ENCODE peak calls at places on chromosomes 16 and 17, in ten cellular contexts. V is brain microvascular endothelial cell; I is PC-3; N is breast epithelium; G is testis; J is CD8-positive, alpha-beta memory T cell; Z is spleen; A is tibial artery; B is psoas muscle; C is Peyer's patch. O is an unnamed sample.

GRCh38 chr17:50109207-50109606 is 14.1 kb downstream of the PDK2 start:
- DNase-seq in V (no peak), I (no peak), N (no peak), G (no peak), J (no peak), Z (no peak), A (no peak), B (no peak), C (no peak), O (no peak)

GRCh38 chr17:80422276-80422675 is 7.3 kb downstream of the ENDOV start:
- DNase-seq in V (no peak), I (no peak), N (no peak), G (no peak), J (no peak), Z (peak), A (no peak), B (no peak), C (no peak), O (no peak)

GRCh38 chr16:75385507-75386152 is 47.7 kb downstream of the CFDP1 start:
- DNase-seq in V (peak), I (peak), N (no peak), G (no peak), J (no peak), Z (no peak), A (no peak), B (no peak), C (no peak), O (no peak)

GRCh38 chr17:15659663-15660062 is 24.4 kb downstream of the TRIM16 start:
- DNase-seq in V (no peak), I (peak), N (no peak), G (no peak), J (no peak), Z (no peak), A (no peak), B (no peak), C (no peak), O (peak)

GRCh38 chr16:76389126-76389525 is 111.9 kb downstream of the CNTNAP4 start:
- DNase-seq in V (no peak), I (peak), N (no peak), G (no peak), J (no peak), Z (no peak), A (no peak), B (no peak), C (no peak), O (no peak)

GRCh38 chr17:64183815-64184397 is 54.0 kb upstream of the ERN1 start:
- DNase-seq in V (peak), I (peak), N (no peak), G (no peak), J (no peak), Z (no peak), A (no peak), B (no peak), C (no peak), O (no peak)

GRCh38 chr17:57115916-57116315 is 30.9 kb downstream of the AKAP1 start:
- DNase-seq in V (no peak), I (no peak), N (no peak), G (no peak), J (no peak), Z (no peak), A (no peak), B (no peak), C (no peak), O (peak)

GRCh38 chr17:45284176-45285140 is 22.6 kb upstream of the SPATA32 start:
- DNase-seq in V (no peak), I (peak), N (no peak), G (no peak), J (no peak), Z (no peak), A (no peak), B (peak), C (no peak), O (no peak)

GRCh38 chr17:4751925-4752324 is 12.2 kb upstream of the CXCL16 start:
- DNase-seq in V (no peak), I (no peak), N (no peak), G (no peak), J (no peak), Z (no peak), A (no peak), B (no peak), C (no peak), O (no peak)

GRCh38 chr16:88536971-88537751 is 33.0 kb upstream of the ZC3H18 start:
- DNase-seq in V (no peak), I (no peak), N (no peak), G (no peak), J (no peak), Z (no peak), A (no peak), B (no peak), C (no peak), O (peak)

GRCh38 chr16:57422026-57422944 is 17.7 kb downstream of the CCL17 start:
- DNase-seq in V (peak), I (peak), N (no peak), G (peak), J (no peak), Z (no peak), A (peak), B (no peak), C (no peak), O (no peak)

GRCh38 chr17:39626171-39626670 is 531 bp upstream of the PPP1R1B start:
- DNase-seq in V (no peak), I (no peak), N (no peak), G (no peak), J (no peak), Z (peak), A (no peak), B (no peak), C (no peak), O (no peak)

GRCh38 chr16:54241525-54241924 is 45.1 kb downstream of the IRX3 start:
- DNase-seq in V (no peak), I (no peak), N (no peak), G (no peak), J (no peak), Z (no peak), A (no peak), B (no peak), C (no peak), O (no peak)

GRCh38 chr16:87569601-87570559 is 32.4 kb upstream of the JPH3 start:
- DNase-seq in V (no peak), I (no peak), N (no peak), G (no peak), J (no peak), Z (no peak), A (peak), B (no peak), C (no peak), O (no peak)

GRCh38 chr17:14790518-14790917 is 474.6 kb downstream of the PMP22 start:
- DNase-seq in V (peak), I (no peak), N (no peak), G (no peak), J (no peak), Z (no peak), A (no peak), B (no peak), C (no peak), O (no peak)

GRCh38 chr16:16090238-16090637 is 133.1 kb downstream of the ABCC6 start:
- DNase-seq in V (no peak), I (no peak), N (no peak), G (no peak), J (no peak), Z (no peak), A (no peak), B (no peak), C (no peak), O (no peak)

GRCh38 chr16:19479302-19479721 is 42.6 kb downstream of the GDE1 start:
- DNase-seq in V (no peak), I (peak), N (no peak), G (no peak), J (no peak), Z (no peak), A (no peak), B (no peak), C (no peak), O (no peak)

GRCh38 chr17:46780003-46780373 is 38.5 kb downstream of the WNT3 start:
- DNase-seq in V (no peak), I (no peak), N (no peak), G (no peak), J (no peak), Z (no peak), A (no peak), B (no peak), C (no peak), O (no peak)

GRCh38 chr17:40442392-40443195 is 656 bp upstream of the IGFBP4 start:
- DNase-seq in V (no peak), I (no peak), N (no peak), G (no peak), J (no peak), Z (peak), A (peak), B (peak), C (no peak), O (no peak)

GRCh38 chr17:2374549-2375285 is 26.1 kb downstream of the MNT start:
- DNase-seq in V (no peak), I (no peak), N (no peak), G (no peak), J (no peak), Z (no peak), A (no peak), B (no peak), C (no peak), O (no peak)

GRCh38 chr16:4097826-4098240 is 18.4 kb downstream of the ADCY9 start:
- DNase-seq in V (no peak), I (peak), N (no peak), G (no peak), J (no peak), Z (no peak), A (peak), B (no peak), C (no peak), O (no peak)

GRCh38 chr17:45256114-45256966 is 5.6 kb downstream of the SPATA32 start:
- DNase-seq in V (no peak), I (no peak), N (no peak), G (no peak), J (no peak), Z (no peak), A (no peak), B (no peak), C (no peak), O (no peak)

GRCh38 chr17:76641501-76641900 is 2.1 kb downstream of the ST6GALNAC1 start:
- DNase-seq in V (no peak), I (peak), N (no peak), G (no peak), J (no peak), Z (no peak), A (no peak), B (no peak), C (no peak), O (no peak)

GRCh38 chr17:77466140-77466539 is 325.4 kb downstream of the SEC14L1 start:
- DNase-seq in V (no peak), I (no peak), N (no peak), G (no peak), J (no peak), Z (peak), A (no peak), B (no peak), C (no peak), O (peak)

GRCh38 chr17:54196751-54197150 is 374.0 kb downstream of the KIF2B start:
- DNase-seq in V (no peak), I (no peak), N (no peak), G (no peak), J (no peak), Z (no peak), A (no peak), B (no peak), C (no peak), O (no peak)

GRCh38 chr16:89325861-89326471 is 108.5 kb downstream of the ZNF778 start:
- DNase-seq in V (peak), I (peak), N (no peak), G (peak), J (no peak), Z (peak), A (peak), B (no peak), C (peak), O (peak)

GRCh38 chr16:83835972-83836566 is 28.3 kb downstream of the HSBP1 start:
- DNase-seq in V (peak), I (peak), N (no peak), G (no peak), J (no peak), Z (no peak), A (no peak), B (no peak), C (no peak), O (no peak)

GRCh38 chr16:89915303-89916232 is 3.1 kb upstream of the MC1R start:
- DNase-seq in V (no peak), I (no peak), N (no peak), G (no peak), J (no peak), Z (no peak), A (no peak), B (no peak), C (no peak), O (no peak)

GRCh38 chr17:3658784-3659449 is 9.5 kb downstream of the TAX1BP3 start:
- DNase-seq in V (no peak), I (no peak), N (no peak), G (no peak), J (no peak), Z (no peak), A (no peak), B (no peak), C (no peak), O (peak)

GRCh38 chr17:76318586-76318985 is 10.5 kb upstream of the QRICH2 start:
- DNase-seq in V (peak), I (no peak), N (no peak), G (no peak), J (no peak), Z (no peak), A (no peak), B (no peak), C (no peak), O (no peak)

GRCh38 chr16:58022601-58023371 is 2.8 kb upstream of the MMP15 start:
- DNase-seq in V (peak), I (peak), N (no peak), G (peak), J (no peak), Z (peak), A (peak), B (peak), C (peak), O (peak)

GRCh38 chr16:77327717-77328116 is 107.1 kb downstream of the ADAMTS18 start:
- DNase-seq in V (no peak), I (no peak), N (no peak), G (no peak), J (no peak), Z (no peak), A (no peak), B (no peak), C (no peak), O (no peak)

GRCh38 chr17:56833023-56833811 is 503 bp downstream of the C17orf67 start:
- DNase-seq in V (peak), I (peak), N (no peak), G (peak), J (peak), Z (peak), A (peak), B (peak), C (peak), O (peak)

GRCh38 chr16:66326995-66327513 is 39.4 kb upstream of the CDH5 start:
- DNase-seq in V (no peak), I (no peak), N (no peak), G (no peak), J (no peak), Z (no peak), A (no peak), B (no peak), C (no peak), O (peak)

GRCh38 chr17:3961564-3962047 is 2.6 kb downstream of the ATP2A3 start:
- DNase-seq in V (no peak), I (no peak), N (no peak), G (no peak), J (no peak), Z (peak), A (no peak), B (no peak), C (no peak), O (no peak)

GRCh38 chr16:68490829-68491575 is 42.7 kb upstream of the SMPD3 start:
- DNase-seq in V (peak), I (peak), N (peak), G (no peak), J (no peak), Z (no peak), A (no peak), B (no peak), C (peak), O (peak)

GRCh38 chr17:78346605-78347250 is 13.1 kb downstream of the SOCS3 start:
- DNase-seq in V (no peak), I (peak), N (no peak), G (no peak), J (no peak), Z (no peak), A (no peak), B (no peak), C (no peak), O (no peak)

GRCh38 chr16:51326131-51326856 is 175.2 kb upstream of the SALL1 start:
- DNase-seq in V (peak), I (no peak), N (no peak), G (no peak), J (no peak), Z (no peak), A (no peak), B (no peak), C (no peak), O (no peak)

GRCh38 chr16:3982216-3982615 is 101.7 kb upstream of the CREBBP start:
- DNase-seq in V (no peak), I (no peak), N (no peak), G (peak), J (no peak), Z (no peak), A (no peak), B (no peak), C (no peak), O (no peak)

GRCh38 chr17:16918443-16918842 is 53.5 kb downstream of the TNFRSF13B start:
- DNase-seq in V (no peak), I (peak), N (peak), G (no peak), J (no peak), Z (peak), A (no peak), B (no peak), C (peak), O (no peak)

DNA sequence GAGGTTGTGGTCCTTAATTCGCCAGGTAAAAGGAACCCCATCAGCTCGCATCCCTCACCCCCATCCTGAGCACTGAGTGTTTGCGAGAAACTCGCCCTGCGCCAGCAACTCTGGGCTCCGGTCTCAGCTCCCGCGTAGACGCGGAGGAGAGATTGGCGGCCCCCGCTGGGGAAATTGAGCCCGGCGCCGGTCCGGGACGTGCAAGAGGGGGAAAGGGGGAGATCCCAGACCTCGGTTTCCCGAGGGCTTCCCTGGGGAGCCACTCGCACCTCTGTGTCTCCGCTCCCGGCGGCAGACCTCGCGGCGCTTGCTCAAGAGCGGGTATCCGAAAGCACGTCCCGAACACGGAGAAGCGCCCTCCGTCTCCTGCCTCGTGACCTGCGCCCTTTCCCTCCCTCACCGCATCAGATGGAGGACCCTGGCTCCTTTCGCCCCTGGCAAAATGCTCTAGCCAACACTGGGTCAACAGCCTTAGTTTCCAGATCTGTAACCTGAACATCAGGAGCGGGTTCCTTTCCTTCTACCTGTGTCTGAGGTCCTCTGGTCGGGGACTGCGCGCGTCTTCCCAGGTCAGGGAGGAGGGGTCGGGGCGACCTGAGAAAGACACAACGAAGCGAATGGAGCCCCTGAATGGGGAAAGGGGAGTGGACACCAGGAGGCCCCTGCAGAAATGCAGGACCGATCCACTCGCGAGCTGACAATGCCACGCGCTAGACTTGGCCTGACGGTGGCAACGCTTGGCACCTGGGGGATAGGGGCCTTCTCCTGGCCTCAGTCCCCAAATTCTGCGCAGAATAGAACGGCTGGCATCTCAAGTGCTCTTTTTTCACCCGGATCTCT is 2.9 kb upstream of the SOX9 start:
- DNase-seq in V (no peak), I (no peak), N (no peak), G (peak), J (no peak), Z (no peak), A (no peak), B (no peak), C (no peak), O (peak)
- H3K4me3 ChIP-seq in V (peak), I (no peak), N (peak), G (peak), J (no peak), Z (peak), A (peak), B (peak), C (peak), O (peak)

DNA sequence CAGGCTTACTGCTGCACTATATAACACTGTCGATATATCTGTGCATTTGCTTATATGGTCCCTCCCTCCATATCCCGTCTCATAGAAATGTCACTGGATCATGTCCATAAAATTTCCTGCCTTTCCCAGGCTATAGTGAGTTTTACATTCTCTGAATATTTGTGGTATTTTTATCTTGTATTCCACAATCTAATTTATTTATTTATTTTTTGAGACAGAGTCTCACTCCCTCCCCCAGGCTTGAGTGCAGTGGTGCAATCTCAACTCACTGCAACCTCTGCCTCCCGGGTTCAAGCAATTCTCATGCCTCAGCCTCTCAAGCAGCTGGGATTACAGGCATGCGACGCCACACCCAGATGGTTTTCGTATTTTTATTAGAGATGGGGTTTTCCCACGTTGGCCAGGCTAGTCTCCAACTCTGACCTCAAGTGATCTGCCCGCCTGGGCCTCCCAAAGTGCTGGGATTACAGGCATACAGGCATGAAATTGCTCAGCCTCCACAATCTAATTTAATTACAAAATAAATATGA is 12.9 kb downstream of the TRIM37 start:
- DNase-seq in V (peak), I (peak), N (no peak), G (peak), J (no peak), Z (no peak), A (peak), B (peak), C (no peak), O (peak)
- H3K4me3 ChIP-seq in V (peak), I (peak), N (no peak), G (no peak), J (no peak), Z (no peak), A (peak), B (no peak), C (no peak), O (no peak)

GRCh38 chr17:29592850-29593545 is at the start of gene ANKRD13B:
- DNase-seq in V (no peak), I (no peak), N (no peak), G (peak), J (no peak), Z (peak), A (no peak), B (peak), C (no peak), O (no peak)

GRCh38 chr17:29590261-29590978 is 972 bp upstream of the GIT1 start:
- DNase-seq in V (no peak), I (no peak), N (no peak), G (no peak), J (no peak), Z (peak), A (no peak), B (peak), C (no peak), O (no peak)

GRCh38 chr17:29589524-29590260 is at the start of gene GIT1:
- DNase-seq in V (peak), I (peak), N (no peak), G (peak), J (peak), Z (peak), A (peak), B (peak), C (peak), O (peak)

GRCh38 chr17:29591737-29592624 is 951 bp upstream of the ANKRD13B start:
- DNase-seq in V (peak), I (peak), N (peak), G (peak), J (peak), Z (peak), A (peak), B (peak), C (peak), O (peak)

GRCh38 chr17:29590979-29591736 is 1.7 kb upstream of the GIT1 start:
- DNase-seq in V (no peak), I (no peak), N (no peak), G (peak), J (no peak), Z (peak), A (no peak), B (peak), C (no peak), O (no peak)
- H3K4me3 ChIP-seq in V (peak), I (peak), N (peak), G (peak), J (peak), Z (peak), A (peak), B (peak), C (peak), O (no peak)

DNA sequence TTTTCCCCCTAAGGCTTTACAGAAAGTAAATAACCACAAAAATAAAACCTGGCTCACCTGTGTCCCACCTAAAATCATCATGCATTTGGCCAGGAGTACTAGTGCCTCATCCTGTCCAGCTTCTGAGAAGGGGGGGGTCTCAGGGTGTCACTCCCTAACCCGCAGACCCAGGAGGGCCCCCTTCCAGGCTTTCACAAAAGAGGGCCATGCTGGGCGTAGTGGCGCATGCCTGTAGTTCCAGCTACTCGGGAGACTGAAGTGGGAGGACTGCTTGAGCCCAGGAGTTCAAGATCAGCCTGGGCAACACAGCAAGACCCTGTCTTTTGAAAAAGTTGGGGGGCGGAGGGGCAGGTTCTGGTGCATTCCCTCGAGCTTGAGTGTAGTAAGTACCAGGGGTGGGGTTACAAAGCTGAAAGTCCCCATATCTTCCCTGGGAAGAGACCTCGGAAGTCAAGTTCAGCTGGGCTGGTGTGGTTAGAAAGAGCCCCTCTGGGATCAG is 259.3 kb downstream of the PARN start:
- DNase-seq in V (no peak), I (no peak), N (no peak), G (no peak), J (no peak), Z (no peak), A (no peak), B (no peak), C (no peak), O (no peak)
- H3K4me3 ChIP-seq in V (no peak), I (no peak), N (no peak), G (no peak), J (no peak), Z (no peak), A (no peak), B (no peak), C (no peak), O (no peak)